ENCODE peak calls at places on chromosomes 2 and 18, in five cellular contexts. R is mesendoderm; J is tibial artery; I is ovary; P is CD8-positive, alpha-beta memory T cell. V is an unnamed sample.

GRCh38 chr2:219661197-219661954 is 33.9 kb downstream of the SLC4A3 start:
- DNase-seq in P (no peak), J (no peak), R (peak; percentile 60), I (no peak), V (no peak)

GRCh38 chr2:69789762-69790600 is 39.5 kb upstream of the GMCL1 start:
- DNase-seq in I (peak; percentile 40), J (no peak), P (no peak), R (peak; percentile 53), V (no peak)

GRCh38 chr2:36561223-36561944 is 36.6 kb downstream of the FEZ2 start:
- DNase-seq in J (no peak), R (peak; percentile 94), I (no peak), P (no peak), V (peak; percentile 94)

GRCh38 chr2:8469709-8470493 is 212.0 kb upstream of the ID2 start:
- DNase-seq in P (no peak), R (no peak), I (no peak), J (peak; percentile 47), V (no peak)

GRCh38 chr2:227407601-227408089 is 19.9 kb upstream of the SCYGR1 start:
- DNase-seq in P (no peak), I (peak; percentile 25), J (peak; percentile 80), R (peak; percentile 39), V (no peak)

GRCh38 chr2:17628349-17629261 is 88.1 kb downstream of the VSNL1 start:
- DNase-seq in I (no peak), R (no peak), J (no peak), P (no peak), V (no peak)

GRCh38 chr18:3384664-3385189 is 65.2 kb upstream of the TGIF1 start:
- DNase-seq in I (no peak), R (no peak), J (no peak), P (no peak), V (no peak)

GRCh38 chr2:149037851-149038250 is 648 bp upstream of the LYPD6B start:
- DNase-seq in I (no peak), P (no peak), R (no peak), J (no peak), V (no peak)

GRCh38 chr2:25744055-25744454 is 70.7 kb upstream of the DTNB start:
- DNase-seq in R (no peak), P (no peak), I (no peak), J (no peak), V (no peak)

DNA sequence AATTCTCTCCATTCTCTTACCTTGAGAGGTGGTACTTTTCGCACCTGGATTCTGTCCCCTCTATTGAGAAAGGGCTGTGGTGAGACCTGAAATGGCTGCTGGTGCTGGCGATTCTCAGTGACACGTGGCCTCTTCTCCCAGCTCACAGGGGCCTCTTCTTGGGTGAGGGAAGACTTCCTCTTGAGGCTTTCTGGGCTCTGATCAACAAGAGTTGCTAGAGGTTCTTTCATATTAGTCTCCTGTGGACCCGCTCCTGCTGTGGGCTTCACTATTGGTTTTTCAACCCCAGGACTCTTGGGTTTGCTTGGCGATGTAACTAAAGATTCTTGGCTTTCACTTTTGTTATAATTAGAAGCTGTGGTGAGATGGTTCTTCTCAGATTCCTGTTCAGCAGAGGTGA is 76.3 kb upstream of the DTNB start:
- DNase-seq in R (no peak), J (no peak), I (no peak), P (no peak), V (no peak)
- H3K36me3 ChIP-seq in R (peaks cover 3% of the 10 kb centered on the region), J (peaks cover 56% of the 10 kb centered on the region), I (no peaks in the 10 kb centered on the region), P (peaks cover 37% of the 10 kb centered on the region), V (peaks cover 10% of the 10 kb centered on the region)

GRCh38 chr2:15511686-15512085 is 49.4 kb downstream of the NBAS start:
- DNase-seq in J (no peak), I (no peak), P (no peak), R (no peak), V (no peak)
- H3K36me3 ChIP-seq in J (peaks cover 32% of the 10 kb centered on the region), I (no peaks in the 10 kb centered on the region), P (peaks cover 22% of the 10 kb centered on the region), R (no peaks in the 10 kb centered on the region), V (peaks cover 4% of the 10 kb centered on the region)

GRCh38 chr2:201733544-201733943 is 35.1 kb upstream of the MPP4 start:
- DNase-seq in I (no peak), R (no peak), P (no peak), J (no peak), V (no peak)

GRCh38 chr2:201730651-201731280 is 32.3 kb upstream of the MPP4 start:
- DNase-seq in R (no peak), J (no peak), I (no peak), P (no peak), V (no peak)

GRCh38 chr2:201735486-201735885 is 37.0 kb upstream of the MPP4 start:
- DNase-seq in R (no peak), J (no peak), I (no peak), P (no peak), V (no peak)

DNA sequence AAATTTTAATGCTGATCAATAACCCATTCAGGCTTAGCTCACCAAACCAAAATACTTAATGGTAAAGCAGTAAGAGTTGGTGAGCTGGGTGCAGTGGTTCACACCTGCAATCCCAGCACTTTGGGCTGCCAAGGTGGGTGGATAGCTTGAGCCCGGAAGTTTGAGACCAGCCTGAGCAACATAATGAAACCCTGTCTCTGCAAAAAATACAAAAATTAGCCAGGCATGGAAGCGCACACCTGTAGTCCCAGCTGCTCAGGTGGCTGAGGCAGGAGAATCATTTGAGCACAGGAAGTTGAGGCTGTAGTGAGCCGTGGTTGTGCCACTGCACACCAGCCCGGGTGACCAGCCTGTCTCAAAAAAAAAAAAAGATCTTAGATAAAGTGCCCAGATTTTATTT is 35.7 kb upstream of the MPP4 start:
- DNase-seq in I (no peak), P (no peak), J (no peak), R (no peak), V (no peak)
- H3K36me3 ChIP-seq in I (no peaks in the 10 kb centered on the region), P (no peaks in the 10 kb centered on the region), J (peaks cover 59% of the 10 kb centered on the region), R (no peaks in the 10 kb centered on the region), V (peaks cover 3% of the 10 kb centered on the region)

GRCh38 chr2:98582523-98582922 is 25.8 kb downstream of the COA5 start:
- DNase-seq in I (no peak), P (no peak), R (no peak), J (no peak), V (no peak)

GRCh38 chr2:98577313-98577712 is 31.0 kb downstream of the COA5 start:
- DNase-seq in I (no peak), J (no peak), P (no peak), R (no peak), V (no peak)

GRCh38 chr2:98580656-98581284 is 27.5 kb downstream of the COA5 start:
- DNase-seq in R (peak; percentile 22), P (no peak), J (no peak), I (no peak), V (no peak)

GRCh38 chr2:98578231-98578630 is 30.1 kb downstream of the COA5 start:
- DNase-seq in J (no peak), P (no peak), I (no peak), R (no peak), V (no peak)

DNA sequence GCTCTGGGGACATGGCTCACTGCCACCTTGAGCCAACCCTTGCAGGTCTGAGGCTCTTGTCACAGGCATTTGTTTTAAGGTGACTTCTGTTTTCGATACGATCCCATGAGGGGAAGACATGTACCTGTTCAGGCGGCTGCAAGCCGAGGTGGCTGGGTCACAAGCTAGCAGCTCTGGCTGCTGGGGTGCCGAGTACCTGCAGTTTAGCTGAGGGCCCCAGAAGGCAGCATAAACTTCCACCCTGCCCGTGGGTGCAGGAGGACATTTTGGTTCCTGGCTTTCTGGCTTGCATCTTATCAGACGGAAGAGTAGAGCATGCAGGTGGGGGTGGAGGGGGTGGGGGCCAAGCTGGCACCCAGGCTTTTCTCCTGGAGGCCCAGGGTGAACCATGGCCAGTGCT is 28.4 kb downstream of the COA5 start:
- DNase-seq in I (no peak), J (no peak), P (no peak), R (no peak), V (no peak)
- H3K36me3 ChIP-seq in I (no peaks in the 10 kb centered on the region), J (peaks cover 25% of the 10 kb centered on the region), P (peaks cover 79% of the 10 kb centered on the region), R (peaks cover 5% of the 10 kb centered on the region), V (peaks cover 7% of the 10 kb centered on the region)

V was measured in BJ.